ENCODE peak calls at places on chromosomes 5 and 9, in seven cellular contexts. A is heart left ventricle; T is LoVo; L is neural crest cell; B is GM06990; V is AG09319; O is stimulated activated CD4-positive, alpha-beta T cell treated with anti-CD3 and anti-CD28 coated beads, Interleukin-12 subunit alpha, Interleukin-12 subunit beta, amount 100 ng/mL, for 48 hours. Y is an unnamed sample.

GRCh38 chr9:36063804-36064447 is 27.2 kb downstream of the RECK start:
- DNase-seq in A (no peak), T (no peak), L (no peak), B (no peak), V (no peak), O (no peak), Y (no peak)

GRCh38 chr5:92424785-92425426 is 1041.8 kb upstream of the ARRDC3 start:
- DNase-seq in A (no peak), T (no peak), L (no peak), B (no peak), V (no peak), O (no peak), Y (no peak)

GRCh38 chr5:81626524-81626923 is 124.4 kb downstream of the SSBP2 start:
- DNase-seq in A (no peak), T (peak), L (no peak), B (no peak), V (peak), O (no peak), Y (no peak)

GRCh38 chr5:59864718-59865117 is 28.8 kb downstream of the PDE4D start:
- DNase-seq in A (no peak), T (no peak), L (no peak), B (no peak), V (no peak), O (no peak), Y (no peak)

GRCh38 chr5:33824516-33825195 is 67.1 kb downstream of the ADAMTS12 start:
- DNase-seq in A (no peak), T (no peak), L (no peak), B (peak), V (peak), O (no peak), Y (no peak)

GRCh38 chr5:176542135-176542595 is 5.0 kb upstream of the RNF44 start:
- DNase-seq in A (no peak), T (no peak), L (no peak), B (peak), V (no peak), O (peak), Y (no peak)

GRCh38 chr9:20962487-20962886 is 69.0 kb downstream of the HACD4 start:
- DNase-seq in A (no peak), T (no peak), L (no peak), B (no peak), V (no peak), O (no peak), Y (no peak)

GRCh38 chr5:154159343-154159742 is 31.2 kb upstream of the GALNT10 start:
- DNase-seq in A (no peak), T (no peak), L (no peak), B (no peak), V (no peak), O (no peak), Y (no peak)

GRCh38 chr5:76818844-76819831 is at the start of gene F2RL1:
- DNase-seq in A (peak), T (peak), L (no peak), B (peak), V (no peak), O (no peak), Y (peak)

GRCh38 chr9:38417003-38417965 is 7.0 kb downstream of the IGFBPL1 start:
- DNase-seq in A (no peak), T (no peak), L (peak), B (no peak), V (no peak), O (peak), Y (peak)

GRCh38 chr5:53503819-53504218 is 23.4 kb downstream of the FST start:
- DNase-seq in A (no peak), T (no peak), L (no peak), B (no peak), V (no peak), O (no peak), Y (no peak)

GRCh38 chr9:128921881-128922763 is 1.3 kb downstream of the PHYHD1 start:
- DNase-seq in A (peak), T (no peak), L (peak), B (no peak), V (no peak), O (no peak), Y (no peak)

GRCh38 chr5:149203896-149204544 is 62.7 kb downstream of the ABLIM3 start:
- DNase-seq in A (no peak), T (no peak), L (no peak), B (no peak), V (no peak), O (no peak), Y (no peak)

GRCh38 chr5:138177936-138178515 is 404 bp downstream of the BRD8 start:
- DNase-seq in A (no peak), T (peak), L (peak), B (no peak), V (no peak), O (peak), Y (peak)

GRCh38 chr9:806285-807156 is 35.0 kb upstream of the DMRT1 start:
- DNase-seq in A (no peak), T (peak), L (peak), B (no peak), V (no peak), O (no peak), Y (no peak)

GRCh38 chr9:135502168-135502872 is 1.8 kb downstream of the MRPS2 start:
- DNase-seq in A (no peak), T (no peak), L (no peak), B (no peak), V (no peak), O (no peak), Y (no peak)

GRCh38 chr5:153678617-153679329 is 188.3 kb downstream of the GRIA1 start:
- DNase-seq in A (peak), T (no peak), L (no peak), B (no peak), V (no peak), O (no peak), Y (peak)

GRCh38 chr5:74130141-74130897 is 504.3 kb downstream of the ARHGEF28 start:
- DNase-seq in A (no peak), T (no peak), L (no peak), B (no peak), V (no peak), O (no peak), Y (peak)

GRCh38 chr5:174625591-174626365 is 98.6 kb upstream of the MSX2 start:
- DNase-seq in A (no peak), T (no peak), L (no peak), B (no peak), V (no peak), O (no peak), Y (no peak)

GRCh38 chr9:133777871-133778270 is 39.7 kb upstream of the SARDH start:
- DNase-seq in A (no peak), T (no peak), L (no peak), B (no peak), V (no peak), O (no peak), Y (no peak)

GRCh38 chr9:21994526-21994995 is at the start of gene CDKN2B-AS1:
- DNase-seq in A (no peak), T (peak), L (no peak), B (peak), V (no peak), O (no peak), Y (peak)

GRCh38 chr5:113293613-113294340 is 141.0 kb downstream of the TSSK1B start:
- DNase-seq in A (no peak), T (no peak), L (peak), B (peak), V (no peak), O (peak), Y (peak)

GRCh38 chr9:128818839-128819715 is 777 bp downstream of the ENDOG start:
- DNase-seq in A (peak), T (peak), L (peak), B (peak), V (no peak), O (no peak), Y (peak)

GRCh38 chr5:20536813-20537212 is 548.8 kb upstream of the CDH18 start:
- DNase-seq in A (no peak), T (no peak), L (no peak), B (no peak), V (no peak), O (no peak), Y (no peak)

GRCh38 chr9:127505396-127506116 is 54.2 kb downstream of the LRSAM1 start:
- DNase-seq in A (no peak), T (no peak), L (peak), B (no peak), V (no peak), O (peak), Y (no peak)

GRCh38 chr5:45454114-45454513 is 242.1 kb downstream of the HCN1 start:
- DNase-seq in A (peak), T (peak), L (no peak), B (no peak), V (no peak), O (no peak), Y (no peak)

GRCh38 chr5:77628840-77629552 is 9.5 kb downstream of the OTP start:
- DNase-seq in A (no peak), T (no peak), L (no peak), B (no peak), V (no peak), O (no peak), Y (peak)

GRCh38 chr9:5578698-5579085 is 50.2 kb upstream of the RIC1 start:
- DNase-seq in A (no peak), T (no peak), L (no peak), B (no peak), V (no peak), O (no peak), Y (no peak)

GRCh38 chr9:116062206-116062550 is 91.4 kb upstream of the PAPPA start:
- DNase-seq in A (no peak), T (no peak), L (no peak), B (no peak), V (no peak), O (no peak), Y (no peak)

GRCh38 chr5:132458651-132459030 is 31.9 kb downstream of the IRF1 start:
- DNase-seq in A (no peak), T (peak), L (no peak), B (no peak), V (no peak), O (no peak), Y (no peak)

GRCh38 chr5:143147918-143148317 is 255.6 kb downstream of the NR3C1 start:
- DNase-seq in A (no peak), T (no peak), L (no peak), B (no peak), V (no peak), O (no peak), Y (no peak)

GRCh38 chr5:121024416-121025311 is 560.6 kb downstream of the PRR16 start:
- DNase-seq in A (no peak), T (no peak), L (no peak), B (no peak), V (no peak), O (no peak), Y (no peak)

Y was measured in DMS79 treated with DMSO at 0.1 percent for 48 hours.